ENCODE peak calls at places on chromosomes 4 and X, in four cellular contexts. One of them, this sample, is unnamed.

GRCh38 chr4:24850669-24851068 is 55.3 kb downstream of the SOD3 start:
- DNase-seq in head of caudate nucleus: peak; percentile 44
- DNase-seq in ACHN: peak; percentile 55
- DNase-seq in neural progenitor cell: no peak
- DNase-seq in this sample: no peak

GRCh38 chr4:5524900-5525299 is 183.5 kb downstream of the EVC2 start:
- DNase-seq in ACHN: no peak
- DNase-seq in head of caudate nucleus: no peak
- DNase-seq in neural progenitor cell: no peak
- DNase-seq in this sample: no peak

GRCh38 chr4:1971456-1972200 is 37.1 kb downstream of the NELFA start:
- DNase-seq in neural progenitor cell: no peak
- DNase-seq in ACHN: no peak
- DNase-seq in head of caudate nucleus: no peak
- DNase-seq in this sample: no peak

GRCh38 chrX:136291824-136292223 is 8.9 kb upstream of the ADGRG4 start:
- DNase-seq in head of caudate nucleus: no peak
- DNase-seq in ACHN: no peak
- DNase-seq in neural progenitor cell: no peak
- DNase-seq in this sample: no peak

GRCh38 chrX:105698386-105698785 is 124.0 kb upstream of the NRK start:
- DNase-seq in ACHN: no peak
- DNase-seq in head of caudate nucleus: no peak
- DNase-seq in neural progenitor cell: no peak
- DNase-seq in this sample: no peak

GRCh38 chr4:68872442-68873217 is 56.8 kb downstream of the UGT2B10 start:
- DNase-seq in neural progenitor cell: no peak
- DNase-seq in ACHN: no peak
- DNase-seq in head of caudate nucleus: no peak
- DNase-seq in this sample: peak; percentile 53

GRCh38 chr4:67035501-67035900 is 509.8 kb downstream of the CENPC start:
- DNase-seq in head of caudate nucleus: no peak
- DNase-seq in ACHN: peak; percentile 3
- DNase-seq in neural progenitor cell: no peak
- DNase-seq in this sample: no peak

GRCh38 chr4:8585721-8586161 is 5.5 kb downstream of the GPR78 start:
- DNase-seq in neural progenitor cell: no peak
- DNase-seq in ACHN: no peak
- DNase-seq in head of caudate nucleus: no peak
- DNase-seq in this sample: peak; percentile 18

GRCh38 chrX:119503484-119503861 is 35.2 kb downstream of the SLC25A5 start:
- DNase-seq in neural progenitor cell: no peak
- DNase-seq in head of caudate nucleus: no peak
- DNase-seq in ACHN: peak; percentile 54
- DNase-seq in this sample: no peak

GRCh38 chrX:128975716-128976115 is 547.6 kb downstream of the SMARCA1 start:
- DNase-seq in head of caudate nucleus: peak; percentile 6
- DNase-seq in ACHN: peak; percentile 6
- DNase-seq in neural progenitor cell: peak; percentile 68
- DNase-seq in this sample: peak; percentile 52

GRCh38 chr4:145544998-145545397 is 63.3 kb downstream of the SMAD1 start:
- DNase-seq in head of caudate nucleus: no peak
- DNase-seq in ACHN: no peak
- DNase-seq in neural progenitor cell: no peak
- DNase-seq in this sample: no peak

GRCh38 chrX:71068052-71068918 is at the start of gene SNX12:
- DNase-seq in ACHN: peak; percentile 86
- DNase-seq in neural progenitor cell: peak; percentile 90
- DNase-seq in head of caudate nucleus: peak; percentile 89
- DNase-seq in this sample: peak; percentile 93

GRCh38 chr4:174016251-174016650 is 267.2 kb downstream of the FBXO8 start:
- DNase-seq in ACHN: no peak
- DNase-seq in neural progenitor cell: no peak
- DNase-seq in head of caudate nucleus: no peak
- DNase-seq in this sample: no peak

GRCh38 chr4:32841217-32841616 is 2121.0 kb downstream of the PCDH7 start:
- DNase-seq in head of caudate nucleus: no peak
- DNase-seq in ACHN: no peak
- DNase-seq in neural progenitor cell: no peak
- DNase-seq in this sample: no peak

GRCh38 chrX:68870357-68870756 is 41.5 kb downstream of the EFNB1 start:
- DNase-seq in ACHN: no peak
- DNase-seq in neural progenitor cell: no peak
- DNase-seq in head of caudate nucleus: no peak
- DNase-seq in this sample: no peak

GRCh38 chr4:7938513-7939376 is 916 bp downstream of the AFAP1 start:
- DNase-seq in ACHN: peak; percentile 41
- DNase-seq in head of caudate nucleus: no peak
- DNase-seq in neural progenitor cell: peak; percentile 59
- DNase-seq in this sample: no peak

GRCh38 chr4:185351691-185352090 is 44.0 kb downstream of the LRP2BP start:
- DNase-seq in head of caudate nucleus: no peak
- DNase-seq in neural progenitor cell: no peak
- DNase-seq in ACHN: no peak
- DNase-seq in this sample: no peak

GRCh38 chrX:120752431-120753128 is 122.7 kb upstream of the C1GALT1C1 start:
- DNase-seq in neural progenitor cell: no peak
- DNase-seq in head of caudate nucleus: no peak
- DNase-seq in ACHN: no peak
- DNase-seq in this sample: no peak

GRCh38 chr4:57075353-57075752 is 34.8 kb downstream of the IGFBP7 start:
- DNase-seq in head of caudate nucleus: no peak
- DNase-seq in neural progenitor cell: no peak
- DNase-seq in ACHN: no peak
- DNase-seq in this sample: no peak

GRCh38 chr4:20615492-20616136 is 84.6 kb upstream of the PACRGL start:
- DNase-seq in ACHN: peak; percentile 62
- DNase-seq in head of caudate nucleus: no peak
- DNase-seq in neural progenitor cell: no peak
- DNase-seq in this sample: no peak

GRCh38 chrX:49627030-49627777 is 28.4 kb downstream of the GAGE1 start:
- DNase-seq in ACHN: peak; percentile 2
- DNase-seq in head of caudate nucleus: no peak
- DNase-seq in neural progenitor cell: peak; percentile 7
- DNase-seq in this sample: no peak

GRCh38 chrX:122565952-122566351 is 618.1 kb upstream of the GRIA3 start:
- DNase-seq in head of caudate nucleus: no peak
- DNase-seq in neural progenitor cell: no peak
- DNase-seq in ACHN: peak; percentile 39
- DNase-seq in this sample: no peak

GRCh38 chrX:75522565-75523411 is at the start of gene ZDHHC15:
- DNase-seq in head of caudate nucleus: peak; percentile 76
- DNase-seq in ACHN: peak; percentile 74
- DNase-seq in neural progenitor cell: peak; percentile 65
- DNase-seq in this sample: no peak

GRCh38 chr4:3300198-3300671 is 7.4 kb downstream of the RGS12 start:
- DNase-seq in ACHN: no peak
- DNase-seq in neural progenitor cell: no peak
- DNase-seq in head of caudate nucleus: no peak
- DNase-seq in this sample: no peak

GRCh38 chr4:77021614-77022089 is 54.1 kb downstream of the CCNI start:
- DNase-seq in neural progenitor cell: no peak
- DNase-seq in head of caudate nucleus: no peak
- DNase-seq in ACHN: no peak
- DNase-seq in this sample: no peak

GRCh38 chrX:37000140-37000539 is 8.0 kb upstream of the FAM47C start:
- DNase-seq in head of caudate nucleus: no peak
- DNase-seq in ACHN: no peak
- DNase-seq in neural progenitor cell: peak; percentile 2
- DNase-seq in this sample: no peak

GRCh38 chr4:183960021-183960420 is 54.9 kb downstream of the STOX2 start:
- DNase-seq in ACHN: no peak
- DNase-seq in head of caudate nucleus: peak; percentile 86
- DNase-seq in neural progenitor cell: peak; percentile 86
- DNase-seq in this sample: peak; percentile 46

GRCh38 chr4:175441256-175441655 is 370.8 kb downstream of the GPM6A start:
- DNase-seq in ACHN: no peak
- DNase-seq in neural progenitor cell: no peak
- DNase-seq in head of caudate nucleus: no peak
- DNase-seq in this sample: no peak

This sample was measured in Caco-2.